ENCODE peak calls at places on chromosome 16, in six cellular contexts. One of them, this sample, is unnamed.

GRCh38 chr16:180921-181667 is 835 bp downstream of the HBQ1 start:
- DNase-seq in dorsolateral prefrontal cortex: peak; percentile 67
- DNase-seq in GM23338: peak; percentile 92
- DNase-seq in neural crest cell: peak; percentile 89
- DNase-seq in AG09309: no peak
- DNase-seq in body of pancreas: peak; percentile 70
- DNase-seq in this sample: peak; percentile 94

GRCh38 chr16:85995591-85996461 is 96.9 kb downstream of the IRF8 start:
- DNase-seq in dorsolateral prefrontal cortex: no peak
- DNase-seq in GM23338: no peak
- DNase-seq in neural crest cell: no peak
- DNase-seq in AG09309: no peak
- DNase-seq in body of pancreas: no peak
- DNase-seq in this sample: no peak

GRCh38 chr16:50453446-50453845 is 84.7 kb upstream of the BRD7 start:
- DNase-seq in dorsolateral prefrontal cortex: no peak
- DNase-seq in GM23338: no peak
- DNase-seq in neural crest cell: no peak
- DNase-seq in AG09309: no peak
- DNase-seq in body of pancreas: no peak
- DNase-seq in this sample: no peak

GRCh38 chr16:84860383-84860782 is 40.6 kb downstream of the CRISPLD2 start:
- DNase-seq in dorsolateral prefrontal cortex: no peak
- DNase-seq in GM23338: no peak
- DNase-seq in neural crest cell: no peak
- DNase-seq in AG09309: no peak
- DNase-seq in body of pancreas: no peak
- DNase-seq in this sample: no peak

GRCh38 chr16:53872248-53873221 is 168.6 kb downstream of the FTO start:
- DNase-seq in dorsolateral prefrontal cortex: no peak
- DNase-seq in GM23338: no peak
- DNase-seq in neural crest cell: no peak
- DNase-seq in AG09309: peak; percentile 68
- DNase-seq in body of pancreas: no peak
- DNase-seq in this sample: no peak

GRCh38 chr16:15928261-15929104 is 20.9 kb upstream of the ABCC1 start:
- DNase-seq in dorsolateral prefrontal cortex: no peak
- DNase-seq in GM23338: no peak
- DNase-seq in neural crest cell: no peak
- DNase-seq in AG09309: no peak
- DNase-seq in body of pancreas: no peak
- DNase-seq in this sample: no peak

GRCh38 chr16:67399218-67399733 is 6.0 kb upstream of the TPPP3 start:
- DNase-seq in dorsolateral prefrontal cortex: no peak
- DNase-seq in GM23338: peak; percentile 90
- DNase-seq in neural crest cell: peak; percentile 76
- DNase-seq in AG09309: no peak
- DNase-seq in body of pancreas: peak; percentile 38
- DNase-seq in this sample: no peak

GRCh38 chr16:49183911-49184310 is 97.7 kb downstream of the CBLN1 start:
- DNase-seq in dorsolateral prefrontal cortex: no peak
- DNase-seq in GM23338: peak; percentile 81
- DNase-seq in neural crest cell: peak; percentile 9
- DNase-seq in AG09309: no peak
- DNase-seq in body of pancreas: peak; percentile 20
- DNase-seq in this sample: no peak

GRCh38 chr16:84836234-84836647 is 16.5 kb downstream of the CRISPLD2 start:
- DNase-seq in dorsolateral prefrontal cortex: no peak
- DNase-seq in GM23338: peak; percentile 86
- DNase-seq in neural crest cell: no peak
- DNase-seq in AG09309: peak; percentile 100
- DNase-seq in body of pancreas: peak; percentile 67
- DNase-seq in this sample: no peak

GRCh38 chr16:49640606-49641005 is 215.3 kb downstream of the ZNF423 start:
- DNase-seq in dorsolateral prefrontal cortex: no peak
- DNase-seq in GM23338: no peak
- DNase-seq in neural crest cell: no peak
- DNase-seq in AG09309: no peak
- DNase-seq in body of pancreas: no peak
- DNase-seq in this sample: no peak

GRCh38 chr16:35249051-35249450 is 1789.6 kb downstream of the TP53TG3F start:
- DNase-seq in dorsolateral prefrontal cortex: no peak
- DNase-seq in GM23338: no peak
- DNase-seq in neural crest cell: no peak
- DNase-seq in AG09309: no peak
- DNase-seq in body of pancreas: no peak
- DNase-seq in this sample: no peak

DNA sequence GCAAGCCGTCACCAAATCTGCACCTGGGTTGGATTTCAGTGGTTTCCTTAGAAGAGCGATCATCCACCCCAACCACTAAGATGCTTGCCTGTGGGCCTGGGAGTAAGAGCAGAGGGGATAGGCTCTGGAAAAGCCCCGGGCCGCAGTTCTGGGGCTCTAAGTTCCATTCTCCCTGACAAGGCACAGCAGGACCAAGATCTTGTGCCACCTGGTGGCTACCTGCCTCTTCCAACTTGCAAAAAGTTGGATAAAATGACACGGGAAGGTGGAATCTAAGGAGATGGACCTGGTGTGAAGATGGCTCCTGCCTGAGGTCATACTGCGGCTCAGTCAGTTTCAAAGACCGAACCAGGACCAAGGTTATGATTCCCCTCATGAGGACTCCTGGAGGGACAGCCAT is 42.3 kb downstream of the ABCC12 start:
- DNase-seq in dorsolateral prefrontal cortex: no peak
- DNase-seq in GM23338: peak; percentile 51
- DNase-seq in neural crest cell: no peak
- DNase-seq in AG09309: no peak
- DNase-seq in body of pancreas: no peak
- DNase-seq in this sample: no peak
- TF ChIP-seq CTCF in dorsolateral prefrontal cortex: no peak
- TF ChIP-seq CTCF in GM23338: peak; percentile 60
- TF ChIP-seq CTCF in neural crest cell: peak; percentile 24
- TF ChIP-seq CTCF in AG09309: no peak
- TF ChIP-seq CTCF in body of pancreas: no peak
- TF ChIP-seq CTCF in this sample: peak; percentile 17

GRCh38 chr16:89507834-89508590 is at the start of gene SPG7:
- DNase-seq in dorsolateral prefrontal cortex: peak; percentile 62
- DNase-seq in GM23338: peak; percentile 91
- DNase-seq in neural crest cell: peak; percentile 82
- DNase-seq in AG09309: no peak
- DNase-seq in body of pancreas: peak; percentile 84
- DNase-seq in this sample: peak; percentile 76
- TF ChIP-seq CTCF in dorsolateral prefrontal cortex: no peak
- TF ChIP-seq CTCF in GM23338: no peak
- TF ChIP-seq CTCF in neural crest cell: no peak
- TF ChIP-seq CTCF in AG09309: no peak
- TF ChIP-seq CTCF in body of pancreas: no peak
- TF ChIP-seq CTCF in this sample: no peak

DNA sequence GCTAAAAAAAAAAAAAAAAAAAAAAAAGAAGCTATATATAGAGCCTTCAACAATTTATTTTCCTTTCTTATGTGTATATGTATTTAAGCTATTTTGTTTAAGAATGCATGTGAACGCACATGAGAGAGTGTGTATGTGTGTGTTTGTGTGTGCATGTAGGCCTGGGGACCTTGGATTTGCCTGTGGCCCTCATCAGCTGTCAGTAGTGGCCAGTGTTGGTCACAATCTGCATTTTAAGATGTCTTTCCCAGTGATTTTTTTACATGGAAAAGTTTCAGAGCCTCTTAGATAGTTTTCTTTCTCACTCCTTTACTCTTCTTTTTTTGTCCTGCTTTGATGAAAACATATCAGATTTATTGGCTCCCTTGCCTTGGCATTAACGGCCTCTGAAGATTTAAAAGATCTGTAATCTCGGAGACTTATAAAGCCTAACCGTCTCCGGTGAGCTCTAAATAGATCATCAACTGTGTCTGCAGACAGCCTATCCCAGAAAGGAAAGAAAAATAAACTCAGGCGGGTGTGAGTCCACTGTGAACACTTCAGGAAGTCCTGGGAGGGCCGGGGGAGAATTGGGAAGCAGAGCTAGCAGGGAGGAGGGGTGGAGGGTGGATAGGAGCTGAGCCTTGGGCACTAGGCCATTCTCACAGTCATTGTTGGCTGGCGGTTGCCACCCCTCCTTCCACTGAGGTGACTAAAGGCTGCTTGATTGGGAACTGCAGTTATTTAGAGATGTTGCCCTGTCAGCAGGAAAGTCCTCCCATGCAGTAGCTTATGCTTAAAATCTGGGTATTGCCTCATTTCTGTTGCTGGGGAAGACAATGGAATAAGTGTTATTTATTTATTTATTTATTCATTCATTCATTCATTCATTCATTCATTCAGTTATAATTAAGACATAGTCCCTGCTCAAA is 86.8 kb downstream of the WWP2 start:
- DNase-seq in dorsolateral prefrontal cortex: peak; percentile 37
- DNase-seq in GM23338: no peak
- DNase-seq in neural crest cell: no peak
- DNase-seq in AG09309: peak; percentile 78
- DNase-seq in body of pancreas: peak; percentile 94
- DNase-seq in this sample: no peak
- TF ChIP-seq CTCF in dorsolateral prefrontal cortex: peak; percentile 22
- TF ChIP-seq CTCF in GM23338: no peak
- TF ChIP-seq CTCF in neural crest cell: no peak
- TF ChIP-seq CTCF in AG09309: peak; percentile 33
- TF ChIP-seq CTCF in body of pancreas: no peak
- TF ChIP-seq CTCF in this sample: no peak

DNA sequence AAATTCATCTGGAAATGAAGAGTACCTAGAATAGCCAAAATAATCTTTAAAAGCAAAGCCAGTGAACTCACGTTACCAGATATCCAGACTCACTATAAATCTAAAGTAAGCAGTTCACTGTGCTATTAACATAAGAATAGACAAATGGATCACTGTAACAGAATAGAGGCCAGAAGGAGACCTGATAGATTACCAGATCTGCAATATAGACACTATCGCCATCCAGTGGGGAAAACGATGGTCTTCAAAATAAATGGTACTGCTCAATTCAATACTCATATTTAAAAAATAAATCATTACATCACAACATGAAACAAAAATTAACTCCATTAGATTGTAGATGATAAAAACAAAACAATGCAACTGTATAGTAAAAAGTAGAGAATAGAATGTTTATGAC is 158.6 kb upstream of the CDH8 start:
- DNase-seq in dorsolateral prefrontal cortex: no peak
- DNase-seq in GM23338: peak; percentile 45
- DNase-seq in neural crest cell: no peak
- DNase-seq in AG09309: no peak
- DNase-seq in body of pancreas: no peak
- DNase-seq in this sample: no peak
- TF ChIP-seq CTCF in dorsolateral prefrontal cortex: no peak
- TF ChIP-seq CTCF in GM23338: peak; percentile 46
- TF ChIP-seq CTCF in neural crest cell: peak; percentile 22
- TF ChIP-seq CTCF in AG09309: peak; percentile 20
- TF ChIP-seq CTCF in body of pancreas: no peak
- TF ChIP-seq CTCF in this sample: no peak